ENCODE peak calls at places on chromosomes 6 and 20, in nine cellular contexts. N, P, V, Q, Z, A, R, U and O are unnamed samples.

GRCh38 chr6:105824732-105825131 is 261.4 kb upstream of the PRDM1 start:
- DNase-seq in N (no peak), Q (peak), R (peak), V (no peak), A (peak), Z (no peak), P (no peak), U (no peak), O (no peak)

GRCh38 chr20:10856237-10856636 is 182.4 kb upstream of the JAG1 start:
- DNase-seq in P (no peak), R (no peak), A (no peak), N (peak), Z (no peak), Q (no peak), U (no peak), V (no peak), O (no peak)

GRCh38 chr6:10843554-10843953 is 5.2 kb upstream of the MAK start:
- DNase-seq in R (no peak), U (no peak), A (no peak), N (no peak), Q (no peak), V (no peak), P (no peak), Z (no peak), O (no peak)

GRCh38 chr6:13488015-13488895 is 855 bp upstream of the GFOD1 start:
- DNase-seq in A (peak), R (no peak), Z (no peak), P (no peak), V (no peak), Q (peak), N (no peak), U (peak), O (no peak)

GRCh38 chr20:54488442-54488841 is 13.0 kb downstream of the DOK5 start:
- DNase-seq in A (no peak), U (no peak), Z (no peak), V (no peak), P (no peak), N (no peak), Q (no peak), R (no peak), O (no peak)

GRCh38 chr20:38790210-38791053 is 15.1 kb upstream of the PPP1R16B start:
- DNase-seq in N (peak), P (peak), V (no peak), Q (peak), U (peak), Z (no peak), R (no peak), A (peak), O (peak)

GRCh38 chr6:167113935-167114910 is 8.7 kb upstream of the CCR6 start:
- DNase-seq in U (no peak), Z (no peak), Q (peak), R (no peak), V (no peak), N (no peak), A (no peak), P (peak), O (no peak)

GRCh38 chr6:17042422-17043147 is 59.3 kb upstream of the STMND1 start:
- DNase-seq in Q (no peak), N (peak), R (peak), U (peak), A (peak), P (no peak), V (no peak), Z (no peak), O (no peak)

GRCh38 chr6:143575440-143575839 is 63.9 kb upstream of the FUCA2 start:
- DNase-seq in P (peak), U (peak), Q (peak), R (peak), A (peak), Z (peak), V (peak), N (peak), O (peak)

GRCh38 chr6:121823437-121823851 is 388.0 kb downstream of the GJA1 start:
- DNase-seq in Q (no peak), Z (no peak), V (no peak), A (peak), P (no peak), N (peak), U (peak), R (peak), O (no peak)

GRCh38 chr6:132964101-132964867 is 149.9 kb downstream of the RPS12 start:
- DNase-seq in V (no peak), P (no peak), R (no peak), Z (no peak), Q (no peak), N (no peak), U (peak), A (peak), O (peak)

GRCh38 chr6:123965894-123966293 is 162.2 kb downstream of the NKAIN2 start:
- DNase-seq in Z (no peak), V (no peak), U (no peak), R (no peak), N (peak), P (no peak), Q (no peak), A (no peak), O (no peak)

GRCh38 chr6:40932366-40932765 is 106.7 kb downstream of the UNC5CL start:
- DNase-seq in V (no peak), U (no peak), N (no peak), Z (no peak), R (peak), Q (no peak), A (no peak), P (no peak), O (no peak)

GRCh38 chr6:37314803-37315515 is 38.8 kb upstream of the RNF8 start:
- DNase-seq in Z (no peak), R (no peak), U (peak), V (no peak), A (peak), P (no peak), N (peak), Q (peak), O (peak)